ENCODE peak calls at places on chromosomes 12 and 14, in ten cellular contexts. C, W, A, G, F, D, X, S, U and N are unnamed samples.

GRCh38 chr12:92369643-92370042 is 224.0 kb upstream of the BTG1 start:
- DNase-seq in X (no peak), S (no peak), C (no peak), F (no peak), D (no peak), W (peak), A (no peak), G (no peak), U (no peak), N (no peak)

GRCh38 chr12:88889326-88890110 is 309.2 kb upstream of the KITLG start:
- DNase-seq in A (no peak), W (peak), U (no peak), X (no peak), F (no peak), C (no peak), G (no peak), D (no peak), S (no peak), N (no peak)

GRCh38 chr14:103057028-103057371 is 349 bp downstream of the CDC42BPB start:
- DNase-seq in G (peak), X (no peak), F (no peak), U (no peak), A (peak), S (no peak), D (no peak), C (no peak), W (peak), N (no peak)

GRCh38 chr12:74415633-74416032 is 122.0 kb upstream of the ATXN7L3B start:
- DNase-seq in F (peak), D (no peak), G (no peak), X (peak), U (no peak), W (peak), A (no peak), C (peak), S (peak), N (no peak)

GRCh38 chr12:4910502-4911315 is 1.0 kb downstream of the KCNA1 start:
- DNase-seq in F (no peak), U (no peak), W (peak), X (peak), G (no peak), D (no peak), S (no peak), A (no peak), C (no peak), N (peak)

GRCh38 chr12:128813392-128813791 is 10.4 kb downstream of the SLC15A4 start:
- DNase-seq in X (no peak), C (no peak), A (no peak), W (peak), S (no peak), D (no peak), U (no peak), F (no peak), G (no peak), N (no peak)

GRCh38 chr14:90715993-90716392 is 100.2 kb downstream of the TTC7B start:
- DNase-seq in D (no peak), U (no peak), C (no peak), W (no peak), A (no peak), F (no peak), G (no peak), S (no peak), X (no peak), N (no peak)

GRCh38 chr12:26156201-26156871 is 31.5 kb upstream of the BHLHE41 start:
- DNase-seq in F (no peak), C (no peak), G (no peak), D (no peak), A (no peak), U (no peak), X (peak), W (no peak), S (no peak), N (no peak)

GRCh38 chr12:68809190-68810026 is 1.4 kb downstream of the MDM2 start:
- DNase-seq in A (no peak), U (no peak), S (no peak), C (no peak), F (no peak), W (peak), D (no peak), G (no peak), X (no peak), N (no peak)

GRCh38 chr12:121038861-121039654 is at the start of gene OASL:
- DNase-seq in X (peak), U (no peak), F (peak), W (peak), D (no peak), S (no peak), G (no peak), C (no peak), A (peak), N (no peak)

GRCh38 chr14:34685819-34686428 is 28.5 kb downstream of the CFL2 start:
- DNase-seq in F (no peak), X (no peak), A (no peak), W (no peak), C (no peak), S (no peak), G (no peak), D (no peak), U (no peak), N (peak)

GRCh38 chr12:8038659-8039114 is 6.2 kb downstream of the FOXJ2 start:
- DNase-seq in X (no peak), D (no peak), W (peak), G (peak), A (peak), S (no peak), F (peak), C (no peak), U (no peak), N (no peak)

GRCh38 chr14:81557137-81557536 is 23.5 kb upstream of the SEL1L start:
- DNase-seq in W (no peak), A (no peak), G (no peak), D (no peak), S (no peak), U (no peak), X (no peak), C (no peak), F (no peak), N (no peak)

GRCh38 chr12:65656904-65657351 is 167.4 kb upstream of the HMGA2 start:
- DNase-seq in U (no peak), G (no peak), F (no peak), W (peak), S (no peak), C (no peak), D (no peak), A (no peak), X (peak), N (no peak)

GRCh38 chr12:116384629-116385485 is 107.4 kb upstream of the MED13L start:
- DNase-seq in X (peak), F (no peak), D (no peak), G (no peak), S (no peak), A (no peak), U (no peak), C (no peak), W (peak), N (no peak)

GRCh38 chr12:6224550-6224949 is 24.4 kb downstream of the CD9 start:
- DNase-seq in A (peak), C (no peak), U (no peak), G (no peak), S (no peak), F (peak), X (no peak), W (no peak), D (no peak), N (no peak)

GRCh38 chr12:88604646-88605045 is 24.4 kb upstream of the KITLG start:
- DNase-seq in F (no peak), G (no peak), W (peak), S (no peak), D (no peak), C (no peak), X (no peak), U (no peak), A (no peak), N (no peak)

GRCh38 chr12:12779529-12779928 is 5.9 kb upstream of the APOLD1 start:
- DNase-seq in X (no peak), C (no peak), U (no peak), F (peak), G (no peak), W (peak), D (no peak), S (peak), A (no peak), N (no peak)

GRCh38 chr12:96578526-96579125 is 89.2 kb downstream of the CFAP54 start:
- DNase-seq in G (no peak), C (no peak), S (peak), A (no peak), D (no peak), W (peak), U (no peak), X (peak), F (peak), N (no peak)

GRCh38 chr14:75141967-75142366 is 15.1 kb upstream of the NEK9 start:
- DNase-seq in C (peak), S (peak), D (no peak), A (no peak), X (peak), U (no peak), F (peak), G (no peak), W (peak), N (no peak)

GRCh38 chr12:124032265-124032886 is 59.4 kb downstream of the ZNF664 start:
- DNase-seq in D (no peak), G (no peak), U (no peak), X (peak), A (no peak), W (peak), S (peak), C (peak), F (peak), N (peak)

GRCh38 chr14:27366596-27366995 is 768.8 kb upstream of the NOVA1 start:
- DNase-seq in C (no peak), X (no peak), U (no peak), A (no peak), D (no peak), W (no peak), F (no peak), S (no peak), G (no peak), N (no peak)

GRCh38 chr12:99959549-99960170 is 25.1 kb downstream of the ANKS1B start:
- DNase-seq in A (no peak), U (no peak), W (peak), X (no peak), F (no peak), C (no peak), D (no peak), S (peak), G (no peak), N (no peak)

DNA sequence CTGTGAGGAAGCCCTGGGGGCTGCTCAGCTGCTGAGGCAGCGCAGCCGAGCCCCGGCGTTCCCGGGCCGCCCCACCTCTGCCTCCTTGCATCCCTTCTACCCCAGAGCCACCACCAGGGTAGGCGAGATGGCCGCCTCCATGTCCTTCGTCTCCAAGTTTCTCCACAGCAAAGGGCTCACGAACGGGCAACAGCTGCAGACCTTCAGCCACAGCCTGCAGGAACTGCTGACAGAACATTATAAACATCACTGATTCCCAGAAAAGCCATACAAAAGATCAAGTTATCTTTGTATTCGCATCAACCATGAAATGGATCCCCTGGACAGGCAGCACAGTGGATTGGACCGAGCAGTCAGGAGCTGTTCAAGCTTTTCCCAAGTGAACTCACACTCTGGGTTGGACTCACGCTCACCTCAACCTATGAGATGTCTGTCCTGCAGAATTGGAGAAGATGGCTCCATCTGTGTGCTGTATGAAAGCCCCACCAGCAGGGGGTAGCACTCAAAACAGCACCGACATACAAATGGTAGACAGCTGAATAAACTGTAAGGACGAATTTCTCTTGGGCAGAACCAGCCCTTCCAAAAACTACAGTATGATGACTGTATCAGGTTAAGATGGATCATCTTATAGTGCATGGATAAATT is 19.4 kb upstream of the A2M start:
- DNase-seq in S (peak), W (no peak), G (no peak), U (no peak), A (no peak), X (peak), F (no peak), D (no peak), C (no peak), N (no peak)
- TF ChIP-seq CTCF in S (peak), W (no peak), G (peak), U (no peak), A (no peak), X (peak), F (peak), D (no peak), C (peak), N (peak)

DNA sequence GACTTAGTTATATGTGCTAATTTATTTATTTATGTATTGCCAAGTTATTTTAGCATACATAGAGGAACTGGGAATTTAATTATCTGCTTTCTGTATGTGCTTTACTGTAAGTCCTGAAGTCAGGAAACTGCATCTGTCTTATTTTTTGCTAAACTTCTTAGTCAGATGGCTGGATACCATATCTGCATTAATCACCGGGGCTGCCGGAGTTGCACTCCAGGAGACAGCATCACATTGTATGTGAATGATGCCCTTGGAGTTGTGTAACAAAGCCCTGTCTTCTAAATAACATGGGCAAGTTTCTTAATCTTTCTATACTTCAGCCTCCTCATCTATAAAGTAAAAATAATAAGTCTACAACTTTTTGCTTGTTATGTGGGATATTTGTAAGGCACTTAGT is 96.3 kb downstream of the MON2 start:
- DNase-seq in U (no peak), C (no peak), A (no peak), G (no peak), F (no peak), W (peak), X (no peak), D (no peak), S (no peak), N (no peak)
- TF ChIP-seq CTCF in U (no peak), C (no peak), A (no peak), G (no peak), F (no peak), W (no peak), X (no peak), D (no peak), S (no peak), N (no peak)

DNA sequence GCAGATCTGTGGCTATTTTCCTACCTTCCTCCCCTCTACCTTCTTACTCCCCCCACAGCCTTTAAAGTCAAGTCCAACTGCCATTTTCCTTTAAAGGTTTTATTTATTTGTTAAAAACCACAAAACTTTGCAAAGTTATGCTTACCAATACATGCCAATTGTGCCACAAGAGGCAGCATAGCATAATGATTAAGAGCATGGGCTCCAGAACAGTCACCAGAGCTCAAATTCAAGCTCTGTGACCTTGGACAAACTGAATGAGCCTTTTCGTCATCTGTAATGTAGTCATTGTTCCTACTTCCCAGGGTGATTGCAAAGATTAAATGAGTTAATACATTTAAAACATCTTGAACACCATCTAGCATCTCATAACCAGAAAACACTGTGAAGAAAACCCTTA is 13.0 kb upstream of the FMNL3 start:
- DNase-seq in C (no peak), G (no peak), F (no peak), A (no peak), D (no peak), W (peak), U (no peak), S (peak), X (no peak), N (no peak)
- TF ChIP-seq CTCF in C (no peak), G (no peak), F (no peak), A (no peak), D (no peak), W (no peak), U (no peak), S (peak), X (peak), N (peak)

DNA sequence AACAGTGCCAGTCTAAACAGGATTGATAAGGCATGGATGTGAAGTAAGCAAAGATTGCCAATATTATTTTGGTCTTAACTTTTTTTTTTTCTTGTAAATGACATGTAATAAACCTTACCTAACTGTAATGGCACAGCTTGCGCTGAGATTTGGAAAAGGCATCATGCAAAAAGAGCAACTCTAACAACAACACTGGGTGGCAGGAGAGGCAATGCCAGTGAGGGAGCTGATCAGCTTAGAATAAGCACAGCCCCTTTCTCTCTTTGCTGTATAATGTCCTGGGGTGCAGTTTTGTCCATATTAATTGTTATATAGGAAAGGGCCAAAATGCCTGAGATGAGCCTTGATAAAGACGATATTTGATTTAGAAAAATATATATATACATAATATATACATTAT is 1589.7 kb upstream of the FLRT2 start:
- DNase-seq in S (no peak), W (no peak), A (no peak), F (peak), U (no peak), G (no peak), X (no peak), D (no peak), C (no peak), N (no peak)
- TF ChIP-seq CTCF in S (no peak), W (no peak), A (no peak), F (peak), U (no peak), G (peak), X (no peak), D (no peak), C (no peak), N (peak)

GRCh38 chr14:104941508-104942365 is 17.1 kb downstream of the PLD4 start:
- DNase-seq in S (no peak), F (no peak), D (no peak), A (no peak), W (no peak), C (no peak), G (peak), X (no peak), U (peak), N (no peak)

GRCh38 chr14:104938960-104939359 is 14.3 kb downstream of the PLD4 start:
- DNase-seq in S (no peak), W (no peak), C (no peak), F (no peak), A (no peak), U (no peak), X (no peak), D (no peak), G (no peak), N (no peak)

GRCh38 chr14:104942586-104942985 is 17.9 kb downstream of the PLD4 start:
- DNase-seq in A (no peak), S (no peak), U (peak), C (no peak), F (no peak), X (no peak), W (no peak), G (no peak), D (no peak), N (no peak)

GRCh38 chr14:104939666-104940410 is 15.2 kb downstream of the PLD4 start:
- DNase-seq in X (no peak), G (peak), S (no peak), A (no peak), F (no peak), C (no peak), U (peak), W (no peak), D (no peak), N (no peak)

DNA sequence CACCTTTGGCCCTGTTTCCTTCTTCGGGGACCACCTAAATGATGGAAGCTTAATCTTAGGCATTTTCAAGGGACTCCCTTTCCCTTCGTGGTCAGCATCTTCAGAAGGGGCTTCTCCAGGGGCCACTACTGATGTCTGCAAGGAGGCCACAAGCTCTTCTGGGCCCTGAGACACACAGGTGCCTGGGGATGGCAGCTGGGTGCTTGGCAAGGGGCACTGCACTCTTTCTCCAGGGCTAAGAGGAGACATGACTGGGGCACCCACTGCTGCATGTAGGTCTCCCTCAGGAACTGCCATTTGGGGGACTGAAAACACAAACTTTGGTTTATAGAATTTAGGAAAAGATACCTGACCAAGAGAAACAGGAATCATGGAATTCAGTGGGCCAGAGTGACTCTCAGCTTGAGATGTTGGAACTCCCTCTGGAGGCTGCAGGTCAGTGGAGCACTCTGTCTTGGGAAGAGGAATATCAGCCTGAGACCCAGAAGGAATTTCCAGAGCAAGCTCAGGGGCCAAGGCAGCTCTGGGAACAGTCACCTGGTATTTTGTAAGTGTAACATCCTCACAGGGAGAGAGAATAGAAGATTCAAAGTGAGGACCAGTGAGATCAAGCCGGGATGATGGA is 16.0 kb downstream of the PLD4 start:
- DNase-seq in G (no peak), X (no peak), F (no peak), D (no peak), A (no peak), W (no peak), U (no peak), S (no peak), C (no peak), N (no peak)
- TF ChIP-seq CTCF in G (no peak), X (no peak), F (peak), D (no peak), A (no peak), W (no peak), U (no peak), S (peak), C (no peak), N (no peak)

DNA sequence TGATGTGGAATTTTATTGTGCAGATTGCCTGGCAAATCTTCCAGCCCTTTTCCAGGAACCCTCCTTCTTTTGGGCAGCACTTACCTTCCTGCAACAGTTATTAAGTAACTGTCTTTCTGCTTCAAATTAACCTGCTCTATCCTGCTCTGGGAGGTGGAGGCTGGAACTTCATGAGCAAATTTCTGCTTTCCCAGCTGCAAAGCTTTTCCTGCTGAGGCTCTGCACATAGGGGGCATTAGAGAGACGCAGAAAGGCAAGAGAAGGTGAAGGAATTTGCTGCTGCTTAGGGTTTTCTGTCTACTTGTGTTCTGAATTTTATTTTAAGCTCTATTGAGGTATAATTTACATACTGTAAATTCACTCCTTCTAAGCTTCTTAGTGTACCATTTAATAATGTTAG is 259.2 kb downstream of the PCNX1 start:
- DNase-seq in C (peak), G (no peak), X (peak), W (peak), A (no peak), D (no peak), S (peak), F (peak), U (no peak), N (no peak)
- TF ChIP-seq CTCF in C (peak), G (peak), X (peak), W (peak), A (no peak), D (no peak), S (peak), F (peak), U (peak), N (peak)

DNA sequence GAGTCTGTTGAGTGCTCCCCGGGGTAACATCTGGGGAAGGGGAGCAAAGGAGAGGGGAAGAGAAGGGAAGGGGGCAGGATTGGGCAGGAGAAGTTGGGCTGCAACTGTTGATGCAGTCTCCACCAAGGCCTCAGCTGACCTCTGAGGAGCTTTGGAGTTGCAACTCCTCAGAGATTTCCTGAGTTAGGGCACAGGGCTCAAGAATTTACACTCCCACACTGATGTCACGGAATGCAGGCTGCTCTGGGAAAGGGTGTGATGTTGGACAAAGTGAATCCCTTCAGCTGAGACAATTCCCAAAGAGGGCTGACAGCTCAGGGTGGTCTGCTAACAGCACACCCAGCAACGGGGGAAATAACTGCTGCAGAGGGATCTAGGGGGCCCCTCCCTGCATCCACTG is 295.6 kb downstream of the PCNX1 start:
- DNase-seq in F (no peak), S (no peak), U (no peak), D (no peak), A (no peak), X (no peak), G (no peak), C (no peak), W (no peak), N (no peak)
- TF ChIP-seq CTCF in F (no peak), S (no peak), U (no peak), D (no peak), A (no peak), X (no peak), G (no peak), C (no peak), W (no peak), N (no peak)